ENCODE peak calls at places on chromosomes 2 and 18, in six cellular contexts. One of them, this sample, is unnamed.

GRCh38 chr2:153287109-153287801 is 191.3 kb downstream of the RPRM start:
- DNase-seq in CD8-positive, alpha-beta memory T cell: peak; percentile 5
- DNase-seq in stimulated activated CD8-positive, alpha-beta memory T cell treated with anti-CD3 and anti-CD28 coated beads, Interleukin-7, amount 100 ng/mL, for 24 hours: no peak
- DNase-seq in midbrain: no peak
- DNase-seq in cardiac fibroblast: no peak
- DNase-seq in GM12891: no peak
- DNase-seq in this sample: no peak

GRCh38 chr2:85539361-85540130 is 578 bp downstream of the MAT2A start:
- DNase-seq in CD8-positive, alpha-beta memory T cell: peak; percentile 73
- DNase-seq in stimulated activated CD8-positive, alpha-beta memory T cell treated with anti-CD3 and anti-CD28 coated beads, Interleukin-7, amount 100 ng/mL, for 24 hours: peak; percentile 56
- DNase-seq in midbrain: peak; percentile 72
- DNase-seq in cardiac fibroblast: peak; percentile 71
- DNase-seq in GM12891: no peak
- DNase-seq in this sample: peak; percentile 72

GRCh38 chr2:61328707-61329251 is 142.1 kb downstream of the USP34 start:
- DNase-seq in CD8-positive, alpha-beta memory T cell: no peak
- DNase-seq in stimulated activated CD8-positive, alpha-beta memory T cell treated with anti-CD3 and anti-CD28 coated beads, Interleukin-7, amount 100 ng/mL, for 24 hours: no peak
- DNase-seq in midbrain: no peak
- DNase-seq in cardiac fibroblast: no peak
- DNase-seq in GM12891: no peak
- DNase-seq in this sample: no peak

GRCh38 chr2:70961648-70961994 is 16.8 kb upstream of the ANKRD53 start:
- DNase-seq in CD8-positive, alpha-beta memory T cell: no peak
- DNase-seq in stimulated activated CD8-positive, alpha-beta memory T cell treated with anti-CD3 and anti-CD28 coated beads, Interleukin-7, amount 100 ng/mL, for 24 hours: no peak
- DNase-seq in midbrain: no peak
- DNase-seq in cardiac fibroblast: no peak
- DNase-seq in GM12891: no peak
- DNase-seq in this sample: no peak

GRCh38 chr2:23207871-23208270 is 177.1 kb upstream of the KLHL29 start:
- DNase-seq in CD8-positive, alpha-beta memory T cell: no peak
- DNase-seq in stimulated activated CD8-positive, alpha-beta memory T cell treated with anti-CD3 and anti-CD28 coated beads, Interleukin-7, amount 100 ng/mL, for 24 hours: no peak
- DNase-seq in midbrain: no peak
- DNase-seq in cardiac fibroblast: no peak
- DNase-seq in GM12891: no peak
- DNase-seq in this sample: no peak

GRCh38 chr18:64717026-64717425 is 568.1 kb upstream of the LINC00305 start:
- DNase-seq in CD8-positive, alpha-beta memory T cell: no peak
- DNase-seq in stimulated activated CD8-positive, alpha-beta memory T cell treated with anti-CD3 and anti-CD28 coated beads, Interleukin-7, amount 100 ng/mL, for 24 hours: no peak
- DNase-seq in midbrain: no peak
- DNase-seq in cardiac fibroblast: no peak
- DNase-seq in GM12891: no peak
- DNase-seq in this sample: no peak

GRCh38 chr2:1867141-1867540 is 122.8 kb upstream of the PXDN start:
- DNase-seq in CD8-positive, alpha-beta memory T cell: no peak
- DNase-seq in stimulated activated CD8-positive, alpha-beta memory T cell treated with anti-CD3 and anti-CD28 coated beads, Interleukin-7, amount 100 ng/mL, for 24 hours: no peak
- DNase-seq in midbrain: no peak
- DNase-seq in cardiac fibroblast: no peak
- DNase-seq in GM12891: no peak
- DNase-seq in this sample: peak; percentile 21

GRCh38 chr2:150339951-150340350 is 147.5 kb downstream of the RND3 start:
- DNase-seq in CD8-positive, alpha-beta memory T cell: no peak
- DNase-seq in stimulated activated CD8-positive, alpha-beta memory T cell treated with anti-CD3 and anti-CD28 coated beads, Interleukin-7, amount 100 ng/mL, for 24 hours: no peak
- DNase-seq in midbrain: no peak
- DNase-seq in cardiac fibroblast: no peak
- DNase-seq in GM12891: no peak
- DNase-seq in this sample: peak; percentile 87

GRCh38 chr2:238060096-238060541 is 682 bp upstream of the SCLY start:
- DNase-seq in CD8-positive, alpha-beta memory T cell: peak; percentile 6
- DNase-seq in stimulated activated CD8-positive, alpha-beta memory T cell treated with anti-CD3 and anti-CD28 coated beads, Interleukin-7, amount 100 ng/mL, for 24 hours: no peak
- DNase-seq in midbrain: no peak
- DNase-seq in cardiac fibroblast: peak; percentile 21
- DNase-seq in GM12891: no peak
- DNase-seq in this sample: no peak

GRCh38 chr2:9318461-9319337 is 104.6 kb downstream of the ITGB1BP1 start:
- DNase-seq in CD8-positive, alpha-beta memory T cell: no peak
- DNase-seq in stimulated activated CD8-positive, alpha-beta memory T cell treated with anti-CD3 and anti-CD28 coated beads, Interleukin-7, amount 100 ng/mL, for 24 hours: no peak
- DNase-seq in midbrain: no peak
- DNase-seq in cardiac fibroblast: peak; percentile 70
- DNase-seq in GM12891: no peak
- DNase-seq in this sample: no peak

GRCh38 chr2:120434909-120435308 is 89.0 kb downstream of the INHBB start:
- DNase-seq in CD8-positive, alpha-beta memory T cell: no peak
- DNase-seq in stimulated activated CD8-positive, alpha-beta memory T cell treated with anti-CD3 and anti-CD28 coated beads, Interleukin-7, amount 100 ng/mL, for 24 hours: no peak
- DNase-seq in midbrain: no peak
- DNase-seq in cardiac fibroblast: no peak
- DNase-seq in GM12891: no peak
- DNase-seq in this sample: no peak

GRCh38 chr2:199197448-199197847 is 260.3 kb downstream of the SATB2 start:
- DNase-seq in CD8-positive, alpha-beta memory T cell: no peak
- DNase-seq in stimulated activated CD8-positive, alpha-beta memory T cell treated with anti-CD3 and anti-CD28 coated beads, Interleukin-7, amount 100 ng/mL, for 24 hours: no peak
- DNase-seq in midbrain: no peak
- DNase-seq in cardiac fibroblast: no peak
- DNase-seq in GM12891: no peak
- DNase-seq in this sample: no peak

GRCh38 chr18:45498270-45498625 is 117.0 kb upstream of the SLC14A2 start:
- DNase-seq in CD8-positive, alpha-beta memory T cell: no peak
- DNase-seq in stimulated activated CD8-positive, alpha-beta memory T cell treated with anti-CD3 and anti-CD28 coated beads, Interleukin-7, amount 100 ng/mL, for 24 hours: no peak
- DNase-seq in midbrain: no peak
- DNase-seq in cardiac fibroblast: no peak
- DNase-seq in GM12891: no peak
- DNase-seq in this sample: no peak

GRCh38 chr2:109206569-109207145 is 77.7 kb downstream of the SH3RF3 start:
- DNase-seq in CD8-positive, alpha-beta memory T cell: no peak
- DNase-seq in stimulated activated CD8-positive, alpha-beta memory T cell treated with anti-CD3 and anti-CD28 coated beads, Interleukin-7, amount 100 ng/mL, for 24 hours: no peak
- DNase-seq in midbrain: no peak
- DNase-seq in cardiac fibroblast: no peak
- DNase-seq in GM12891: no peak
- DNase-seq in this sample: no peak

GRCh38 chr2:55511508-55512124 is 7.9 kb upstream of the CFAP36 start:
- DNase-seq in CD8-positive, alpha-beta memory T cell: no peak
- DNase-seq in stimulated activated CD8-positive, alpha-beta memory T cell treated with anti-CD3 and anti-CD28 coated beads, Interleukin-7, amount 100 ng/mL, for 24 hours: no peak
- DNase-seq in midbrain: peak; percentile 33
- DNase-seq in cardiac fibroblast: peak; percentile 66
- DNase-seq in GM12891: no peak
- DNase-seq in this sample: peak; percentile 40

GRCh38 chr2:107218208-107218607 is 332.2 kb upstream of the ST6GAL2 start:
- DNase-seq in CD8-positive, alpha-beta memory T cell: no peak
- DNase-seq in stimulated activated CD8-positive, alpha-beta memory T cell treated with anti-CD3 and anti-CD28 coated beads, Interleukin-7, amount 100 ng/mL, for 24 hours: no peak
- DNase-seq in midbrain: no peak
- DNase-seq in cardiac fibroblast: no peak
- DNase-seq in GM12891: no peak
- DNase-seq in this sample: no peak

GRCh38 chr18:77505499-77505898 is 255.9 kb downstream of the GALR1 start:
- DNase-seq in CD8-positive, alpha-beta memory T cell: no peak
- DNase-seq in stimulated activated CD8-positive, alpha-beta memory T cell treated with anti-CD3 and anti-CD28 coated beads, Interleukin-7, amount 100 ng/mL, for 24 hours: no peak
- DNase-seq in midbrain: no peak
- DNase-seq in cardiac fibroblast: no peak
- DNase-seq in GM12891: no peak
- DNase-seq in this sample: no peak

GRCh38 chr18:72543362-72544055 is 633 bp downstream of the CBLN2 start:
- DNase-seq in CD8-positive, alpha-beta memory T cell: no peak
- DNase-seq in stimulated activated CD8-positive, alpha-beta memory T cell treated with anti-CD3 and anti-CD28 coated beads, Interleukin-7, amount 100 ng/mL, for 24 hours: no peak
- DNase-seq in midbrain: no peak
- DNase-seq in cardiac fibroblast: no peak
- DNase-seq in GM12891: peak; percentile 8
- DNase-seq in this sample: no peak

GRCh38 chr2:18545384-18545783 is 15.1 kb downstream of the RDH14 start:
- DNase-seq in CD8-positive, alpha-beta memory T cell: no peak
- DNase-seq in stimulated activated CD8-positive, alpha-beta memory T cell treated with anti-CD3 and anti-CD28 coated beads, Interleukin-7, amount 100 ng/mL, for 24 hours: no peak
- DNase-seq in midbrain: no peak
- DNase-seq in cardiac fibroblast: no peak
- DNase-seq in GM12891: no peak
- DNase-seq in this sample: no peak

GRCh38 chr2:10931710-10932255 is 20.0 kb downstream of the KCNF1 start:
- DNase-seq in CD8-positive, alpha-beta memory T cell: no peak
- DNase-seq in stimulated activated CD8-positive, alpha-beta memory T cell treated with anti-CD3 and anti-CD28 coated beads, Interleukin-7, amount 100 ng/mL, for 24 hours: no peak
- DNase-seq in midbrain: no peak
- DNase-seq in cardiac fibroblast: peak; percentile 23
- DNase-seq in GM12891: no peak
- DNase-seq in this sample: peak; percentile 95

GRCh38 chr18:37577051-37577611 is 11.5 kb upstream of the CELF4 start:
- DNase-seq in CD8-positive, alpha-beta memory T cell: no peak
- DNase-seq in stimulated activated CD8-positive, alpha-beta memory T cell treated with anti-CD3 and anti-CD28 coated beads, Interleukin-7, amount 100 ng/mL, for 24 hours: no peak
- DNase-seq in midbrain: no peak
- DNase-seq in cardiac fibroblast: peak; percentile 70
- DNase-seq in GM12891: no peak
- DNase-seq in this sample: no peak

GRCh38 chr2:239855863-239856587 is 169.1 kb downstream of the NDUFA10 start:
- DNase-seq in CD8-positive, alpha-beta memory T cell: no peak
- DNase-seq in stimulated activated CD8-positive, alpha-beta memory T cell treated with anti-CD3 and anti-CD28 coated beads, Interleukin-7, amount 100 ng/mL, for 24 hours: no peak
- DNase-seq in midbrain: no peak
- DNase-seq in cardiac fibroblast: no peak
- DNase-seq in GM12891: no peak
- DNase-seq in this sample: no peak

GRCh38 chr2:98663521-98664090 is 55.2 kb downstream of the UNC50 start:
- DNase-seq in CD8-positive, alpha-beta memory T cell: peak; percentile 82
- DNase-seq in stimulated activated CD8-positive, alpha-beta memory T cell treated with anti-CD3 and anti-CD28 coated beads, Interleukin-7, amount 100 ng/mL, for 24 hours: no peak
- DNase-seq in midbrain: no peak
- DNase-seq in cardiac fibroblast: no peak
- DNase-seq in GM12891: no peak
- DNase-seq in this sample: no peak

GRCh38 chr2:239344857-239345216 is 56.0 kb downstream of the HDAC4 start:
- DNase-seq in CD8-positive, alpha-beta memory T cell: no peak
- DNase-seq in stimulated activated CD8-positive, alpha-beta memory T cell treated with anti-CD3 and anti-CD28 coated beads, Interleukin-7, amount 100 ng/mL, for 24 hours: no peak
- DNase-seq in midbrain: no peak
- DNase-seq in cardiac fibroblast: no peak
- DNase-seq in GM12891: no peak
- DNase-seq in this sample: no peak

GRCh38 chr2:64021578-64021977 is 2.4 kb upstream of the VPS54 start:
- DNase-seq in CD8-positive, alpha-beta memory T cell: no peak
- DNase-seq in stimulated activated CD8-positive, alpha-beta memory T cell treated with anti-CD3 and anti-CD28 coated beads, Interleukin-7, amount 100 ng/mL, for 24 hours: no peak
- DNase-seq in midbrain: no peak
- DNase-seq in cardiac fibroblast: no peak
- DNase-seq in GM12891: no peak
- DNase-seq in this sample: no peak

GRCh38 chr2:24930768-24931167 is 10.7 kb upstream of the ADCY3 start:
- DNase-seq in CD8-positive, alpha-beta memory T cell: no peak
- DNase-seq in stimulated activated CD8-positive, alpha-beta memory T cell treated with anti-CD3 and anti-CD28 coated beads, Interleukin-7, amount 100 ng/mL, for 24 hours: no peak
- DNase-seq in midbrain: no peak
- DNase-seq in cardiac fibroblast: no peak
- DNase-seq in GM12891: peak; percentile 70
- DNase-seq in this sample: peak; percentile 51

GRCh38 chr2:201704536-201704935 is 6.1 kb upstream of the MPP4 start:
- DNase-seq in CD8-positive, alpha-beta memory T cell: no peak
- DNase-seq in stimulated activated CD8-positive, alpha-beta memory T cell treated with anti-CD3 and anti-CD28 coated beads, Interleukin-7, amount 100 ng/mL, for 24 hours: no peak
- DNase-seq in midbrain: no peak
- DNase-seq in cardiac fibroblast: no peak
- DNase-seq in GM12891: no peak
- DNase-seq in this sample: no peak

GRCh38 chr18:55031979-55032378 is 72.7 kb upstream of the CCDC68 start:
- DNase-seq in CD8-positive, alpha-beta memory T cell: no peak
- DNase-seq in stimulated activated CD8-positive, alpha-beta memory T cell treated with anti-CD3 and anti-CD28 coated beads, Interleukin-7, amount 100 ng/mL, for 24 hours: no peak
- DNase-seq in midbrain: no peak
- DNase-seq in cardiac fibroblast: no peak
- DNase-seq in GM12891: no peak
- DNase-seq in this sample: no peak

GRCh38 chr18:40414155-40414754 is 1540.8 kb upstream of the PIK3C3 start:
- DNase-seq in CD8-positive, alpha-beta memory T cell: no peak
- DNase-seq in stimulated activated CD8-positive, alpha-beta memory T cell treated with anti-CD3 and anti-CD28 coated beads, Interleukin-7, amount 100 ng/mL, for 24 hours: no peak
- DNase-seq in midbrain: no peak
- DNase-seq in cardiac fibroblast: peak; percentile 11
- DNase-seq in GM12891: no peak
- DNase-seq in this sample: no peak

GRCh38 chr2:30239308-30240161 is 8.2 kb downstream of the LBH start:
- DNase-seq in CD8-positive, alpha-beta memory T cell: peak; percentile 84
- DNase-seq in stimulated activated CD8-positive, alpha-beta memory T cell treated with anti-CD3 and anti-CD28 coated beads, Interleukin-7, amount 100 ng/mL, for 24 hours: no peak
- DNase-seq in midbrain: no peak
- DNase-seq in cardiac fibroblast: peak; percentile 95
- DNase-seq in GM12891: no peak
- DNase-seq in this sample: peak; percentile 16

GRCh38 chr18:70046207-70046606 is 98.5 kb upstream of the CD226 start:
- DNase-seq in CD8-positive, alpha-beta memory T cell: no peak
- DNase-seq in stimulated activated CD8-positive, alpha-beta memory T cell treated with anti-CD3 and anti-CD28 coated beads, Interleukin-7, amount 100 ng/mL, for 24 hours: no peak
- DNase-seq in midbrain: no peak
- DNase-seq in cardiac fibroblast: peak; percentile 79
- DNase-seq in GM12891: no peak
- DNase-seq in this sample: no peak

GRCh38 chr2:102258386-102259074 is 52.8 kb upstream of the IL1RL1 start:
- DNase-seq in CD8-positive, alpha-beta memory T cell: no peak
- DNase-seq in stimulated activated CD8-positive, alpha-beta memory T cell treated with anti-CD3 and anti-CD28 coated beads, Interleukin-7, amount 100 ng/mL, for 24 hours: no peak
- DNase-seq in midbrain: no peak
- DNase-seq in cardiac fibroblast: peak; percentile 89
- DNase-seq in GM12891: no peak
- DNase-seq in this sample: no peak

GRCh38 chr18:3008546-3008945 is 4.4 kb downstream of the LPIN2 start:
- DNase-seq in CD8-positive, alpha-beta memory T cell: no peak
- DNase-seq in stimulated activated CD8-positive, alpha-beta memory T cell treated with anti-CD3 and anti-CD28 coated beads, Interleukin-7, amount 100 ng/mL, for 24 hours: no peak
- DNase-seq in midbrain: no peak
- DNase-seq in cardiac fibroblast: peak; percentile 28
- DNase-seq in GM12891: no peak
- DNase-seq in this sample: no peak

GRCh38 chr2:3449106-3449505 is 69.6 kb downstream of the TRAPPC12 start:
- DNase-seq in CD8-positive, alpha-beta memory T cell: no peak
- DNase-seq in stimulated activated CD8-positive, alpha-beta memory T cell treated with anti-CD3 and anti-CD28 coated beads, Interleukin-7, amount 100 ng/mL, for 24 hours: no peak
- DNase-seq in midbrain: no peak
- DNase-seq in cardiac fibroblast: peak; percentile 29
- DNase-seq in GM12891: no peak
- DNase-seq in this sample: no peak

This sample was measured in G401.